ENCODE peak calls at places on chromosomes 3 and 15, in eight cellular contexts. J is CD14-positive monocyte, Y is testis, D is nephron progenitor cell, C is type B pancreatic cell, N is B cell, P is GM12865, H is astrocyte of the spinal cord. S is an unnamed sample.

GRCh38 chr15:47384776-47385175 is 332.5 kb upstream of the SEMA6D start:
- DNase-seq in N (no peak), D (no peak), C (no peak), H (no peak), Y (no peak), P (no peak), J (no peak), S (no peak)

GRCh38 chr15:58549013-58549779 is 117.4 kb downstream of the LIPC start:
- DNase-seq in H (no peak), P (no peak), J (no peak), C (no peak), D (no peak), Y (no peak), N (no peak), S (no peak)

GRCh38 chr3:52792961-52793695 is 1.5 kb upstream of the ITIH3 start:
- DNase-seq in J (no peak), P (no peak), Y (no peak), N (no peak), H (no peak), C (no peak), D (no peak), S (no peak)

GRCh38 chr3:165855581-165855980 is 18.4 kb upstream of the BCHE start:
- DNase-seq in N (no peak), H (peak; percentile 67), Y (no peak), J (no peak), D (no peak), P (no peak), C (no peak), S (no peak)

GRCh38 chr3:52391096-52391495 is 53.8 kb downstream of the SEMA3G start:
- DNase-seq in H (no peak), C (no peak), Y (no peak), D (no peak), N (no peak), J (no peak), P (no peak), S (no peak)

GRCh38 chr3:159787191-159787590 is 201.4 kb upstream of the IL12A start:
- DNase-seq in P (no peak), C (no peak), H (peak; percentile 87), J (no peak), D (no peak), Y (no peak), N (no peak), S (no peak)

GRCh38 chr3:14431928-14432834 is 29.8 kb downstream of the SLC6A6 start:
- DNase-seq in H (peak; percentile 72), Y (peak; percentile 66), P (peak; percentile 98), J (peak; percentile 99), N (peak; percentile 84), D (peak; percentile 54), C (no peak), S (no peak)

GRCh38 chr3:172627057-172627809 is 83.6 kb downstream of the NCEH1 start:
- DNase-seq in Y (no peak), C (no peak), H (peak; percentile 37), J (no peak), D (no peak), P (no peak), N (no peak), S (no peak)

GRCh38 chr3:9250236-9250635 is 790 bp upstream of the SRGAP3 start:
- DNase-seq in H (no peak), J (no peak), D (no peak), P (no peak), Y (no peak), C (no peak), N (no peak), S (no peak)

GRCh38 chr3:58973796-58974195 is 76.0 kb downstream of the CFAP20DC start:
- DNase-seq in P (no peak), J (no peak), H (peak; percentile 43), N (no peak), C (no peak), Y (no peak), D (no peak), S (no peak)

GRCh38 chr3:193959861-193960260 is 176.1 kb upstream of the HES1 start:
- DNase-seq in J (no peak), C (no peak), Y (no peak), N (no peak), D (no peak), H (no peak), P (no peak), S (no peak)

GRCh38 chr3:182909318-182910040 is 70.9 kb downstream of the DCUN1D1 start:
- DNase-seq in D (no peak), P (no peak), J (no peak), H (peak; percentile 29), N (no peak), C (no peak), Y (no peak), S (no peak)

GRCh38 chr15:79380755-79381499 is 51.2 kb upstream of the MINAR1 start:
- DNase-seq in J (no peak), C (peak; percentile 79), Y (peak; percentile 92), N (peak; percentile 60), H (peak; percentile 70), P (peak; percentile 80), D (peak; percentile 89), S (peak; percentile 64)

DNA sequence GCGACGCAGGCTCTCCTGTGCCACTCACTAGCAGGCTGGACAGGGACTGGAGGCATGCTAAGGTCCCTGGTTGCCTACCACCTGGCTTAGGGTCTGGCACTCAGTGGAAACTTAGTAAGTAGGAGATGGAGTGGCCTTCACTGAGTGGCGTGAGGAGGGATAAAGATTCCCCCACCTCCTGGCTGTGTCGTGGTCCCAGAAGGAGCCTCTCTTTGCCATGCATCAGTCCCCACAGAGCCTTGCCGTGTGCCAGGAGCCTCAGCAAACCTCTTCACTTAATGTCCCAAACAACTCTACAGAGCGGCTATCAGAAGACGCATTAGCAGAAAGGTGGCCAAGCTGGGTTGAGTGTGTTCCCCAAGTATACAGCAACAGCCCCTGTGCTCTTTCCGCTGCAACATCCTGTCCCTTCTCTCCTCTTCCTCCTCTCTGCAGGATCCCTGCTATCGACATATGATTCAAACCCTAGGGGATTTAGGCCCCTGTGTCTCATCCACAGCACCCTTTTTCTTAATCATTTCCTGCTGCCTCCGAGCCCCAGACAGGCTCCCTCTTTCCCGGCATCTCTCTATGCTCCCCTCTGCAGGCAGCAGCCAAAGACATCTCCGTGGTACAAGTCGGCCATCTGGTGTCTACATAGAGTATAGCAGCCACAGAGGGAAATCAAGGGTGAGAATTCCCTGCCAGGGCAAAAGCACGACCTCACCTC is 66.7 kb downstream of the SLC6A1 start:
- DNase-seq in Y (peak; percentile 82), J (no peak), C (no peak), H (peak; percentile 68), P (peak; percentile 24), N (no peak), D (peak; percentile 65), S (peak; percentile 68)
- TF ChIP-seq CTCF in Y (peak; percentile 82), J (peak; percentile 68), C (peak; percentile 84), H (peak; percentile 92), P (peak; percentile 51), N (no peak), D (peak; percentile 72), S (peak; percentile 68)

DNA sequence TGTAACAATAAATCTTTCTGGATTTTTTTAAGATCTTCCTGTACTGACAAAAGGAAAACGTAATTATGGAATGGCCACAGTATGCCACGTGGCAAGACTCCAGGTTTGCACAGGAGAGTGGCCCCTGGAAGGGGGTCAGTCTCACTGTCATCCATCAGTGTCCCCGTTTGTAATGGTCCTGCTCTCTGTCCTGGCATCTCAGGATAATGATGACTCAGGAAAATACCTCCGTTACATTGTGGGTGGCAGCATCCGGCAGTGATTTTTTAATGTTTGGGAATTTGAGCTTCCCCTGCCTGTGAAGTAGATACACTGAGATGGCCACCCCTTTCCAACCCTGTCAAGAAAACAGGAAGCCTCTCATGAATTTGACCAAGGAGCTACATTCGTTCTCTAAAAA is 110.5 kb downstream of the C3orf70 start:
- DNase-seq in H (no peak), Y (no peak), P (no peak), C (no peak), D (no peak), J (no peak), N (no peak), S (no peak)
- TF ChIP-seq CTCF in H (no peak), Y (no peak), P (no peak), C (no peak), D (no peak), J (no peak), N (no peak), S (no peak)

DNA sequence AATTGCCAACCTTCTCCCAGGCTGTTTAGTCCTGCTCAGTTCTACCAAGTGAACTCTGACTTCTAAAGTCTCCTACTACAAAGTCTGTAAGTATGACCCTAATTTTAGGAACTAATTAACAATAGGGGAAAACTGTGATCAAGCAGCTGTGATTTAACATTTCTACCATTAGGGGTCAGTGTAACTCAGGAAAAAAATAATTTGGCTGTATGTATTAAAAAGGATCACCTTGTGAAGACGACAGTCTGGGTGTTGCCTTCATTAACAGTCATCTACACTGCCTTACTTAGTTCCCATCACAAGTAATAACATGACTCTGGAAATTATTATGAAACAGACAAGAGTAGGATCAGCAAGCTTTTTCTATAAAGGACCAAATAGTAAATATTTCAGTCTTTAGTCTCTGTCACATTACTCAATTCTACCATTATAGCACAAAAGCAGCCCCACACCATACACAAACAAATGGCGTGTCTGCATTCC is 4.2 kb upstream of the NPHP3 start:
- DNase-seq in C (no peak), Y (no peak), H (peak; percentile 37), P (peak; percentile 50), N (peak; percentile 30), D (no peak), J (no peak), S (no peak)
- TF ChIP-seq CTCF in C (peak; percentile 91), Y (peak; percentile 78), H (peak; percentile 73), P (peak; percentile 57), N (peak; percentile 81), D (peak; percentile 74), J (peak; percentile 84), S (peak; percentile 87)

DNA sequence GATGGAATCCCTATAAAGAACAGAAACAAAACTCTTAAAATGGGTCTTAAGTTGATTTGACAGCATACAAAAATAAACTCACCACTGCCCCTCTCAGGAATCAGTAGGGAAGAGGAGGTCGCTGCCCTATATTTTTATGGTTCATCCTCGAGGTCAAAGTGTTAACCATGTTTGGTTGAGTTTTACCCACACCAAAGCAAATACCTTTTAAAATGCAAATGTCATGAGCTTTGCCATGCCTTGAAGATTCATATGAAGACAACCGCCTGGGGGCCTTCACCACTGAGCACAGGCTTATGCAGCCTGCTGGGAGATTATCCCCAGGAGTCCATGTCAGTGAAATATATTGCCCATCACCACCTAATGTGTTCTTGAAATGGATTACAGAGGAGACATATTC is 66.1 kb downstream of the GLB1 start:
- DNase-seq in H (no peak), D (no peak), Y (no peak), C (no peak), J (no peak), P (peak; percentile 16), N (no peak), S (no peak)
- TF ChIP-seq CTCF in H (no peak), D (no peak), Y (no peak), C (peak; percentile 21), J (no peak), P (no peak), N (no peak), S (no peak)

DNA sequence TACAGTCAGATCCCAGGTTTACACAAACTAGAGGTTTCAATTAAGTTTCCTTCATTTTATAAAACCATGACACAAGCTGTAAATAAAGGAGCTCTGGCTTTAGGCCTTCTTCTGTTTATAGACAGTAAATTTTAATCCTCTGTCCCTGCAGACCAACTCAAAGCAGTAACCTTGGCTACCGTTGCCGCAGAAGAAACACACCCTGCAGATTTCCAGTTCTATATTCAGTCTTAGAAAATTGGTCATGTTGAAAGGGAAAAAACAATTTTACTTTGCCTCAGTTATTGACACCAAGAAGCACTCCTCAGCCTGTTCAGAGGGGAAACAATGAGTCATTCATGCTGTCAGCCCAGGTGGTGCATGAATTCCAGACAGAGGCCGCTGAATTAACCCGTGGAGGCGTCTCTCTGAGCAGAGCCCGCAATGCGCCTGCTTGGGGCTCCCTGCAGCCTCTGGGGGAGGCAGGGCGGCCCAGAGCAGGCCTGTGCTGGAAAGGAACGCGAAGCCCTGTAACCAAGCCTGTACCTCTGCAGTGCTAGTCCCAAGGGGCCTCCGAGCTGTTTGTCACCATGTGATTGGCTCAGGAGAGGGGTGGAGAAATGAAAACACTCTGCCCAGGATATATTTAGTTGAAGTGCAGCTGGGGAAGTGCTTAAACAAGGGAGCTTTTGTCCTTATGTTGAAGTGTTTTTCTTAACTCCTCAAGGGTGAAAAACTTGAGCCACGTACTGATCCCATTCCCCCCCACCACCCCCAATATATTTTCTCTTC is 68.5 kb upstream of the CHD2 start:
- DNase-seq in J (peak; percentile 67), D (peak; percentile 91), Y (peak; percentile 94), N (peak; percentile 83), H (peak; percentile 99), P (peak; percentile 99), C (peak; percentile 90), S (peak; percentile 80)
- TF ChIP-seq CTCF in J (no peak), D (no peak), Y (no peak), N (no peak), H (no peak), P (no peak), C (no peak), S (no peak)